ENCODE peak calls at places on chromosomes 5 and 9, in six cellular contexts. One of them, this sample, is unnamed.
A peak's percentile ranks its signal among the peaks of the same experiment; 100 is the strongest.

GRCh38 chr9:23663536-23663935 is 162.5 kb downstream of the ELAVL2 start:
- DNase-seq in ovary: no peak
- DNase-seq in transverse colon: no peak
- DNase-seq in right lobe of liver: no peak
- DNase-seq in adrenal gland: no peak
- DNase-seq in HepG2: no peak
- DNase-seq in this sample: no peak

GRCh38 chr5:157801-158200 is 33.5 kb upstream of the LRRC14B start:
- DNase-seq in ovary: no peak
- DNase-seq in transverse colon: no peak
- DNase-seq in right lobe of liver: no peak
- DNase-seq in adrenal gland: no peak
- DNase-seq in HepG2: no peak
- DNase-seq in this sample: peak; percentile 42

GRCh38 chr9:33320568-33321261 is 30.4 kb downstream of the NFX1 start:
- DNase-seq in ovary: no peak
- DNase-seq in transverse colon: no peak
- DNase-seq in right lobe of liver: no peak
- DNase-seq in adrenal gland: no peak
- DNase-seq in HepG2: no peak
- DNase-seq in this sample: no peak

GRCh38 chr5:141848771-141849370 is 29.3 kb downstream of the PCDH1 start:
- DNase-seq in ovary: no peak
- DNase-seq in transverse colon: peak; percentile 79
- DNase-seq in right lobe of liver: no peak
- DNase-seq in adrenal gland: no peak
- DNase-seq in HepG2: peak; percentile 71
- DNase-seq in this sample: no peak

GRCh38 chr5:174386306-174386705 is 338.1 kb upstream of the MSX2 start:
- DNase-seq in ovary: no peak
- DNase-seq in transverse colon: no peak
- DNase-seq in right lobe of liver: no peak
- DNase-seq in adrenal gland: no peak
- DNase-seq in HepG2: no peak
- DNase-seq in this sample: no peak

GRCh38 chr5:140633081-140633471 is at the start of gene CD14:
- DNase-seq in ovary: no peak
- DNase-seq in transverse colon: peak; percentile 71
- DNase-seq in right lobe of liver: peak; percentile 85
- DNase-seq in adrenal gland: peak; percentile 69
- DNase-seq in HepG2: peak; percentile 53
- DNase-seq in this sample: peak; percentile 81

GRCh38 chr9:31210982-31211570 is 1173.4 kb upstream of the ACO1 start:
- DNase-seq in ovary: no peak
- DNase-seq in transverse colon: peak; percentile 7
- DNase-seq in right lobe of liver: no peak
- DNase-seq in adrenal gland: no peak
- DNase-seq in HepG2: no peak
- DNase-seq in this sample: peak; percentile 75

GRCh38 chr9:137429546-137429890 is 6.3 kb downstream of the NOXA1 start:
- DNase-seq in ovary: no peak
- DNase-seq in transverse colon: no peak
- DNase-seq in right lobe of liver: no peak
- DNase-seq in adrenal gland: no peak
- DNase-seq in HepG2: no peak
- DNase-seq in this sample: no peak

GRCh38 chr5:157860898-157861894 is 2.3 kb upstream of the CLINT1 start:
- DNase-seq in ovary: no peak
- DNase-seq in transverse colon: peak; percentile 61
- DNase-seq in right lobe of liver: peak; percentile 80
- DNase-seq in adrenal gland: no peak
- DNase-seq in HepG2: peak; percentile 12
- DNase-seq in this sample: no peak

GRCh38 chr5:122263352-122264030 is 48.5 kb upstream of the SNCAIP start:
- DNase-seq in ovary: no peak
- DNase-seq in transverse colon: no peak
- DNase-seq in right lobe of liver: no peak
- DNase-seq in adrenal gland: no peak
- DNase-seq in HepG2: no peak
- DNase-seq in this sample: no peak

DNA sequence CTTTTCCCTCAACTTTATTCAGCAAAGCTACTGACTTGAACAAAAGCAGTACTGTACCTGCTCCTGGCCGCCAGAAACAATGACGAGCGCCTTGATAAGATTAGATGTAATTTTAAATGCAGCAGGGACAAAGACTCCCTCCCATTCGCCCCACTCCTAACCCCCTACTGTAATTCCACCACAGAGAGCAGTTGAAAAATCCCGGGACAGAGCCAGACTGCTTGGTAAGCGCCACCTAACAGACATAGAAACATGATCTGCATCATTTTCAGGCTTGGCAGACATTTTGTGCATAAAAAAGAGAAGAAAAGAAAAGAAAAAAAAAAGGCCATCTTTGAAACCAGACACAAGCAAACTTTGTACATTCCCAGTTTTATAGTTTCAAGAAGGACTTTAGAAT is 81.9 kb downstream of the ISL1 start:
- DNase-seq in ovary: no peak
- DNase-seq in transverse colon: no peak
- DNase-seq in right lobe of liver: no peak
- DNase-seq in adrenal gland: no peak
- DNase-seq in HepG2: no peak
- DNase-seq in this sample: no peak
- H3K4me3 ChIP-seq in ovary: no peak overlapping the region
- H3K4me3 ChIP-seq in transverse colon: no peak overlapping the region
- H3K4me3 ChIP-seq in right lobe of liver: no peak overlapping the region
- H3K4me3 ChIP-seq in adrenal gland: no peak overlapping the region
- H3K4me3 ChIP-seq in HepG2: no peak overlapping the region
- H3K4me3 ChIP-seq in this sample: no peak overlapping the region

DNA sequence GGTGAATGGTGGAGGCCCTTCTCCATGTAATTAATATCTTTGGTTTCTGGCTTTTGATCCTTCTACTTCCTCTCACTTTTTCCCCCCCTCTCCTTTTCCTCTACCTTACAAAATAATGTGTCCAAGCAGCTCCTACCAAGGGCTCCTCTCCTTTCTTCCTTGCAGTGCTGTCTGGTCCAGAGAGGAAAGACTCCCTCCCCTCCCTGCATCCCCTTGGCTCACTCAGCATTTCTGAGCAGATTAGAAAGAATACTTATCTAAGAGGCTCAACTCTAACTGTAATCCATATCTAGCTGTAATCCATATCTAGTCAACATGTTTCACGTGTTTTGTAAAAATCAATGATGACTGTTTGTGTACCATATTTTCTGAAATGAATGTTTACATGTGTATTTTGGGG is 97.4 kb downstream of the GAPVD1 start:
- DNase-seq in ovary: no peak
- DNase-seq in transverse colon: no peak
- DNase-seq in right lobe of liver: no peak
- DNase-seq in adrenal gland: no peak
- DNase-seq in HepG2: no peak
- DNase-seq in this sample: no peak
- TF ChIP-seq POLR2A in ovary: no peak
- TF ChIP-seq POLR2A in transverse colon: no peak
- TF ChIP-seq POLR2A in right lobe of liver: no peak
- TF ChIP-seq POLR2A in adrenal gland: no peak
- TF ChIP-seq POLR2A in HepG2: no peak
- TF ChIP-seq POLR2A in this sample: no peak

GRCh38 chr9:5429873-5430564 is 7.7 kb downstream of the PLGRKT start:
- DNase-seq in ovary: no peak
- DNase-seq in transverse colon: no peak
- DNase-seq in right lobe of liver: no peak
- DNase-seq in adrenal gland: no peak
- DNase-seq in HepG2: no peak
- DNase-seq in this sample: no peak

GRCh38 chr9:5427005-5427404 is 10.7 kb downstream of the PLGRKT start:
- DNase-seq in ovary: no peak
- DNase-seq in transverse colon: no peak
- DNase-seq in right lobe of liver: no peak
- DNase-seq in adrenal gland: no peak
- DNase-seq in HepG2: no peak
- DNase-seq in this sample: no peak

GRCh38 chr9:5428794-5429528 is 8.8 kb downstream of the PLGRKT start:
- DNase-seq in ovary: no peak
- DNase-seq in transverse colon: no peak
- DNase-seq in right lobe of liver: no peak
- DNase-seq in adrenal gland: no peak
- DNase-seq in HepG2: no peak
- DNase-seq in this sample: no peak

GRCh38 chr9:5428172-5428571 is 9.6 kb downstream of the PLGRKT start:
- DNase-seq in ovary: no peak
- DNase-seq in transverse colon: no peak
- DNase-seq in right lobe of liver: no peak
- DNase-seq in adrenal gland: no peak
- DNase-seq in HepG2: no peak
- DNase-seq in this sample: no peak

DNA sequence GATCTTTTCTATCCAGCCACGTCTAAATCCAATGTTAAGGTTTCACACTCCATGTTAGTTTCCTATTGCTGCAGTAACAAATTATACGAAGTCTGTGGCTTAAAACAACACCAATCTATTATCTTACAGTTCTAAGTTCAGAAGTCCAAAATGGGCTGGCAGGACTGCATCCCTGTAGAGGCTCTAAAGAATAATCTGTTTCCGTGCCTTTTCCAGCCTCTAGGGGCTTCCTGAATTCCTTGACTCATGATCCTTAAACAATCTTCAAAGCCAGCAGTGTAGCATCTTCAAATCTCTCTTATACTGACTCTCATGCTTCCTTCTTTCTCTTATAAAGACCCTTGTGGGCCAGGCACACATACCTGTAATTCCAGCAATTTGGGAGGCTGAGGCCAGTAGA is 6.8 kb downstream of the PLGRKT start:
- DNase-seq in ovary: no peak
- DNase-seq in transverse colon: no peak
- DNase-seq in right lobe of liver: no peak
- DNase-seq in adrenal gland: no peak
- DNase-seq in HepG2: no peak
- DNase-seq in this sample: no peak
- TF ChIP-seq CTCF in ovary: no peak
- TF ChIP-seq CTCF in transverse colon: no peak
- TF ChIP-seq CTCF in right lobe of liver: no peak
- TF ChIP-seq CTCF in adrenal gland: no peak
- TF ChIP-seq CTCF in HepG2: no peak
- TF ChIP-seq CTCF in this sample: no peak

DNA sequence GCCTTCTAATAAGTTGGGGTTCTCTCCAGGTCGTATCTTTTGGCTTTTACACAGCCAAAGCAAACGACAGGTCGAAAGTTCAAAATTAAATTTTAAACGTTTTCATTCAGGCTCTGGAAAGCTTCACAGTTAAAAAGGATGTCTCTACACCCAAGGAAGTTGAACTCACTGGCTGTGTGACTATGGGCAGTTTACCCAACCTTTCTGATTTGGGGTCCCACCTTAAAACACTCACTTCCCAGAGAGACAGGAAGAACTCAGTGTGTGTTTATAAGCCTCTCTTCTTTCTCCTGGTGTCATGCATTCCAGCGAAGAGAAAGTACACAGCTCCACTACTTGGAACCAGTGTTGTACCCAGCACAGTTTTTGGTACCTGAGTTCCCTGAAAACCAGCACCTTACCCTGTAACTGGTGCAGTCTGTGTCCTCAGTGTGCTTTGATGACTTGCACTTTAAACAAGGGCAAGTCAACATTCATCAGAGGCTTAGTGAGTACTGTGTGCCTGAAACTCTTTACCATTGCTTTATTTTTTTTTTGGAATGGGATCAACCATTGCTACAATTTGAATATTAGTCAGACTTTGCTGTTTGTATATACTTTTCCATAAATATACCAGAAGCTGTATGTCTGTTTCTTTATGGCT is 1.7 kb downstream of the SRD5A1 start:
- DNase-seq in ovary: no peak
- DNase-seq in transverse colon: no peak
- DNase-seq in right lobe of liver: no peak
- DNase-seq in adrenal gland: no peak
- DNase-seq in HepG2: peak; percentile 32
- DNase-seq in this sample: no peak
- H3K4me3 ChIP-seq in ovary: no peak overlapping the region
- H3K4me3 ChIP-seq in transverse colon: no peak overlapping the region
- H3K4me3 ChIP-seq in right lobe of liver: peak overlapping the region; percentile 97
- H3K4me3 ChIP-seq in adrenal gland: no peak overlapping the region
- H3K4me3 ChIP-seq in HepG2: no peak overlapping the region
- H3K4me3 ChIP-seq in this sample: peak overlapping the region; percentile 98

This sample was measured in spleen.